ENCODE peak calls at places on chromosomes 1 and 21, in five cellular contexts. D, Z, T, I and J are unnamed samples.

GRCh38 chr21:26846036-26846931 is 1.1 kb upstream of the ADAMTS1 start:
- DNase-seq in D (no peak), Z (peak), T (peak), I (peak), J (peak)

GRCh38 chr1:118951270-118951936 is 36.7 kb downstream of the TBX15 start:
- DNase-seq in D (no peak), Z (no peak), T (no peak), I (no peak), J (no peak)

GRCh38 chr1:11838349-11839272 is 9.0 kb downstream of the NPPA start:
- DNase-seq in D (peak), Z (peak), T (peak), I (peak), J (peak)

GRCh38 chr1:995665-996633 is 3.9 kb downstream of the HES4 start:
- DNase-seq in D (no peak), Z (peak), T (no peak), I (no peak), J (no peak)

GRCh38 chr1:16644179-16645043 is 22.3 kb downstream of the RNU1-3 start:
- DNase-seq in D (peak), Z (peak), T (peak), I (peak), J (peak)

GRCh38 chr1:94020764-94021579 is 100.0 kb downstream of the ABCA4 start:
- DNase-seq in D (no peak), Z (no peak), T (no peak), I (peak), J (no peak)

GRCh38 chr1:67648582-67649326 is 36.2 kb upstream of the GADD45A start:
- DNase-seq in D (no peak), Z (no peak), T (no peak), I (no peak), J (no peak)

GRCh38 chr1:234878288-234878687 is 250.3 kb downstream of the TOMM20 start:
- DNase-seq in D (no peak), Z (no peak), T (no peak), I (no peak), J (no peak)

GRCh38 chr1:23283660-23284602 is 60.2 kb downstream of the HNRNPR start:
- DNase-seq in D (no peak), Z (no peak), T (no peak), I (peak), J (no peak)

GRCh38 chr1:156627313-156627880 is 8.2 kb downstream of the HAPLN2 start:
- DNase-seq in D (no peak), Z (no peak), T (no peak), I (peak), J (no peak)

GRCh38 chr1:116825735-116826438 is 71.7 kb downstream of the CD2 start:
- DNase-seq in D (no peak), Z (no peak), T (no peak), I (no peak), J (no peak)

GRCh38 chr21:34886554-34887385 is 162.3 kb downstream of the RUNX1 start:
- DNase-seq in D (no peak), Z (peak), T (peak), I (peak), J (no peak)

GRCh38 chr1:2443285-2444137 is 31.1 kb upstream of the PEX10 start:
- DNase-seq in D (no peak), Z (no peak), T (no peak), I (no peak), J (no peak)

GRCh38 chr1:115495603-115496002 is 146.2 kb upstream of the VANGL1 start:
- DNase-seq in D (no peak), Z (no peak), T (no peak), I (peak), J (peak)

GRCh38 chr1:90835172-90835660 is 118.1 kb upstream of the BARHL2 start:
- DNase-seq in D (no peak), Z (no peak), T (no peak), I (no peak), J (no peak)

GRCh38 chr21:38327984-38328383 is 71.2 kb downstream of the KCNJ15 start:
- DNase-seq in D (no peak), Z (no peak), T (no peak), I (no peak), J (no peak)

GRCh38 chr1:211420845-211421454 is 71.0 kb downstream of the RD3 start:
- DNase-seq in D (no peak), Z (no peak), T (no peak), I (peak), J (no peak)

GRCh38 chr1:213162338-213162737 is 111.3 kb downstream of the RPS6KC1 start:
- DNase-seq in D (no peak), Z (no peak), T (no peak), I (peak), J (no peak)

GRCh38 chr1:211901945-211902344 is 71.4 kb upstream of the LPGAT1 start:
- DNase-seq in D (no peak), Z (no peak), T (no peak), I (no peak), J (no peak)

GRCh38 chr1:227215863-227216510 is 102.3 kb downstream of the CDC42BPA start:
- DNase-seq in D (no peak), Z (no peak), T (no peak), I (peak), J (no peak)

GRCh38 chr1:54926955-54927354 is 40.0 kb upstream of the DHCR24 start:
- DNase-seq in D (no peak), Z (no peak), T (no peak), I (no peak), J (no peak)

GRCh38 chr1:236137285-236137852 is 5.0 kb upstream of the GPR137B start:
- DNase-seq in D (no peak), Z (no peak), T (no peak), I (no peak), J (no peak)

GRCh38 chr1:8370928-8371327 is 53.0 kb downstream of the SLC45A1 start:
- DNase-seq in D (no peak), Z (no peak), T (no peak), I (no peak), J (no peak)

GRCh38 chr1:245156041-245156735 is 1.4 kb downstream of the KIF26B start:
- DNase-seq in D (peak), Z (peak), T (peak), I (peak), J (peak)

GRCh38 chr1:151574575-151575529 is 34.7 kb downstream of the TUFT1 start:
- DNase-seq in D (no peak), Z (peak), T (no peak), I (peak), J (peak)